ENCODE peak calls at places on chromosomes 16 and 17, in six cellular contexts. One of them, this sample, is unnamed.

GRCh38 chr16:57848181-57848580 is 45.9 kb upstream of the KIFC3 start:
- DNase-seq in central memory CD8-positive, alpha-beta T cell: no peak
- DNase-seq in fibroblast of lung: no peak
- DNase-seq in stimulated activated CD8-positive, alpha-beta memory T cell treated with anti-CD3 and anti-CD28 coated beads, Interleukin-2, amount 100 ng/mL, for 1 hour: no peak
- DNase-seq in SK-N-SH: no peak
- DNase-seq in stimulated activated CD4-positive, alpha-beta T cell treated with anti-CD3 and anti-CD28 coated beads, Interleukin-12 subunit alpha, Interleukin-12 subunit beta, amount 100 ng/mL, for 48 hours: no peak
- DNase-seq in this sample: no peak

GRCh38 chr16:7755347-7755746 is 422.7 kb downstream of the RBFOX1 start:
- DNase-seq in SK-N-SH: no peak
- DNase-seq in stimulated activated CD8-positive, alpha-beta memory T cell treated with anti-CD3 and anti-CD28 coated beads, Interleukin-2, amount 100 ng/mL, for 1 hour: no peak
- DNase-seq in central memory CD8-positive, alpha-beta T cell: no peak
- DNase-seq in fibroblast of lung: no peak
- DNase-seq in stimulated activated CD4-positive, alpha-beta T cell treated with anti-CD3 and anti-CD28 coated beads, Interleukin-12 subunit alpha, Interleukin-12 subunit beta, amount 100 ng/mL, for 48 hours: no peak
- DNase-seq in this sample: no peak

GRCh38 chr17:39665642-39666221 is 583 bp downstream of the TCAP start:
- DNase-seq in stimulated activated CD8-positive, alpha-beta memory T cell treated with anti-CD3 and anti-CD28 coated beads, Interleukin-2, amount 100 ng/mL, for 1 hour: no peak
- DNase-seq in fibroblast of lung: no peak
- DNase-seq in central memory CD8-positive, alpha-beta T cell: no peak
- DNase-seq in stimulated activated CD4-positive, alpha-beta T cell treated with anti-CD3 and anti-CD28 coated beads, Interleukin-12 subunit alpha, Interleukin-12 subunit beta, amount 100 ng/mL, for 48 hours: no peak
- DNase-seq in SK-N-SH: peak; percentile 77
- DNase-seq in this sample: no peak

GRCh38 chr17:8376302-8377067 is at the start of gene KRABD2:
- DNase-seq in SK-N-SH: peak; percentile 98
- DNase-seq in central memory CD8-positive, alpha-beta T cell: peak; percentile 79
- DNase-seq in stimulated activated CD4-positive, alpha-beta T cell treated with anti-CD3 and anti-CD28 coated beads, Interleukin-12 subunit alpha, Interleukin-12 subunit beta, amount 100 ng/mL, for 48 hours: peak; percentile 80
- DNase-seq in stimulated activated CD8-positive, alpha-beta memory T cell treated with anti-CD3 and anti-CD28 coated beads, Interleukin-2, amount 100 ng/mL, for 1 hour: peak; percentile 84
- DNase-seq in fibroblast of lung: peak; percentile 83
- DNase-seq in this sample: peak; percentile 80

GRCh38 chr17:80260791-80261158 is at the start of gene RNF213:
- DNase-seq in fibroblast of lung: peak; percentile 19
- DNase-seq in stimulated activated CD8-positive, alpha-beta memory T cell treated with anti-CD3 and anti-CD28 coated beads, Interleukin-2, amount 100 ng/mL, for 1 hour: peak; percentile 30
- DNase-seq in central memory CD8-positive, alpha-beta T cell: peak; percentile 26
- DNase-seq in stimulated activated CD4-positive, alpha-beta T cell treated with anti-CD3 and anti-CD28 coated beads, Interleukin-12 subunit alpha, Interleukin-12 subunit beta, amount 100 ng/mL, for 48 hours: no peak
- DNase-seq in SK-N-SH: peak; percentile 98
- DNase-seq in this sample: no peak

GRCh38 chr17:36731806-36732205 is 130.4 kb downstream of the MRM1 start:
- DNase-seq in stimulated activated CD4-positive, alpha-beta T cell treated with anti-CD3 and anti-CD28 coated beads, Interleukin-12 subunit alpha, Interleukin-12 subunit beta, amount 100 ng/mL, for 48 hours: no peak
- DNase-seq in SK-N-SH: no peak
- DNase-seq in stimulated activated CD8-positive, alpha-beta memory T cell treated with anti-CD3 and anti-CD28 coated beads, Interleukin-2, amount 100 ng/mL, for 1 hour: no peak
- DNase-seq in central memory CD8-positive, alpha-beta T cell: no peak
- DNase-seq in fibroblast of lung: no peak
- DNase-seq in this sample: no peak

GRCh38 chr17:1711804-1712203 is 1.6 kb upstream of the TLCD2 start:
- DNase-seq in central memory CD8-positive, alpha-beta T cell: no peak
- DNase-seq in stimulated activated CD8-positive, alpha-beta memory T cell treated with anti-CD3 and anti-CD28 coated beads, Interleukin-2, amount 100 ng/mL, for 1 hour: no peak
- DNase-seq in fibroblast of lung: no peak
- DNase-seq in SK-N-SH: no peak
- DNase-seq in stimulated activated CD4-positive, alpha-beta T cell treated with anti-CD3 and anti-CD28 coated beads, Interleukin-12 subunit alpha, Interleukin-12 subunit beta, amount 100 ng/mL, for 48 hours: no peak
- DNase-seq in this sample: no peak

GRCh38 chr16:83845263-83845662 is 37.5 kb downstream of the HSBP1 start:
- DNase-seq in central memory CD8-positive, alpha-beta T cell: no peak
- DNase-seq in SK-N-SH: no peak
- DNase-seq in stimulated activated CD8-positive, alpha-beta memory T cell treated with anti-CD3 and anti-CD28 coated beads, Interleukin-2, amount 100 ng/mL, for 1 hour: no peak
- DNase-seq in stimulated activated CD4-positive, alpha-beta T cell treated with anti-CD3 and anti-CD28 coated beads, Interleukin-12 subunit alpha, Interleukin-12 subunit beta, amount 100 ng/mL, for 48 hours: no peak
- DNase-seq in fibroblast of lung: no peak
- DNase-seq in this sample: no peak

GRCh38 chr16:80852261-80852872 is 48.0 kb upstream of the CDYL2 start:
- DNase-seq in fibroblast of lung: peak; percentile 9
- DNase-seq in stimulated activated CD8-positive, alpha-beta memory T cell treated with anti-CD3 and anti-CD28 coated beads, Interleukin-2, amount 100 ng/mL, for 1 hour: no peak
- DNase-seq in SK-N-SH: peak; percentile 13
- DNase-seq in central memory CD8-positive, alpha-beta T cell: no peak
- DNase-seq in stimulated activated CD4-positive, alpha-beta T cell treated with anti-CD3 and anti-CD28 coated beads, Interleukin-12 subunit alpha, Interleukin-12 subunit beta, amount 100 ng/mL, for 48 hours: no peak
- DNase-seq in this sample: no peak

GRCh38 chr16:19879241-19879792 is 5.3 kb downstream of the GPRC5B start:
- DNase-seq in stimulated activated CD8-positive, alpha-beta memory T cell treated with anti-CD3 and anti-CD28 coated beads, Interleukin-2, amount 100 ng/mL, for 1 hour: no peak
- DNase-seq in SK-N-SH: peak; percentile 42
- DNase-seq in central memory CD8-positive, alpha-beta T cell: no peak
- DNase-seq in stimulated activated CD4-positive, alpha-beta T cell treated with anti-CD3 and anti-CD28 coated beads, Interleukin-12 subunit alpha, Interleukin-12 subunit beta, amount 100 ng/mL, for 48 hours: no peak
- DNase-seq in fibroblast of lung: no peak
- DNase-seq in this sample: no peak

GRCh38 chr17:57166803-57167202 is 81.8 kb downstream of the AKAP1 start:
- DNase-seq in central memory CD8-positive, alpha-beta T cell: no peak
- DNase-seq in SK-N-SH: no peak
- DNase-seq in stimulated activated CD8-positive, alpha-beta memory T cell treated with anti-CD3 and anti-CD28 coated beads, Interleukin-2, amount 100 ng/mL, for 1 hour: no peak
- DNase-seq in stimulated activated CD4-positive, alpha-beta T cell treated with anti-CD3 and anti-CD28 coated beads, Interleukin-12 subunit alpha, Interleukin-12 subunit beta, amount 100 ng/mL, for 48 hours: no peak
- DNase-seq in fibroblast of lung: no peak
- DNase-seq in this sample: no peak

GRCh38 chr17:17785407-17785806 is 51.4 kb downstream of the SREBF1 start:
- DNase-seq in stimulated activated CD8-positive, alpha-beta memory T cell treated with anti-CD3 and anti-CD28 coated beads, Interleukin-2, amount 100 ng/mL, for 1 hour: no peak
- DNase-seq in stimulated activated CD4-positive, alpha-beta T cell treated with anti-CD3 and anti-CD28 coated beads, Interleukin-12 subunit alpha, Interleukin-12 subunit beta, amount 100 ng/mL, for 48 hours: no peak
- DNase-seq in fibroblast of lung: no peak
- DNase-seq in central memory CD8-positive, alpha-beta T cell: no peak
- DNase-seq in SK-N-SH: no peak
- DNase-seq in this sample: no peak

GRCh38 chr17:34420254-34420766 is 57.3 kb upstream of the CCL1 start:
- DNase-seq in fibroblast of lung: peak; percentile 61
- DNase-seq in central memory CD8-positive, alpha-beta T cell: peak; percentile 41
- DNase-seq in stimulated activated CD4-positive, alpha-beta T cell treated with anti-CD3 and anti-CD28 coated beads, Interleukin-12 subunit alpha, Interleukin-12 subunit beta, amount 100 ng/mL, for 48 hours: peak; percentile 37
- DNase-seq in SK-N-SH: peak; percentile 85
- DNase-seq in stimulated activated CD8-positive, alpha-beta memory T cell treated with anti-CD3 and anti-CD28 coated beads, Interleukin-2, amount 100 ng/mL, for 1 hour: peak; percentile 39
- DNase-seq in this sample: peak; percentile 35

GRCh38 chr17:56681561-56682266 is 88.2 kb downstream of the NOG start:
- DNase-seq in stimulated activated CD4-positive, alpha-beta T cell treated with anti-CD3 and anti-CD28 coated beads, Interleukin-12 subunit alpha, Interleukin-12 subunit beta, amount 100 ng/mL, for 48 hours: no peak
- DNase-seq in central memory CD8-positive, alpha-beta T cell: no peak
- DNase-seq in fibroblast of lung: peak; percentile 66
- DNase-seq in SK-N-SH: no peak
- DNase-seq in stimulated activated CD8-positive, alpha-beta memory T cell treated with anti-CD3 and anti-CD28 coated beads, Interleukin-2, amount 100 ng/mL, for 1 hour: no peak
- DNase-seq in this sample: no peak

GRCh38 chr17:80146121-80147034 is 550 bp downstream of the EIF4A3 start:
- DNase-seq in stimulated activated CD4-positive, alpha-beta T cell treated with anti-CD3 and anti-CD28 coated beads, Interleukin-12 subunit alpha, Interleukin-12 subunit beta, amount 100 ng/mL, for 48 hours: no peak
- DNase-seq in SK-N-SH: peak; percentile 79
- DNase-seq in fibroblast of lung: no peak
- DNase-seq in central memory CD8-positive, alpha-beta T cell: no peak
- DNase-seq in stimulated activated CD8-positive, alpha-beta memory T cell treated with anti-CD3 and anti-CD28 coated beads, Interleukin-2, amount 100 ng/mL, for 1 hour: no peak
- DNase-seq in this sample: no peak

GRCh38 chr16:8963010-8963824 is 489 bp downstream of the USP7 start:
- DNase-seq in stimulated activated CD8-positive, alpha-beta memory T cell treated with anti-CD3 and anti-CD28 coated beads, Interleukin-2, amount 100 ng/mL, for 1 hour: no peak
- DNase-seq in stimulated activated CD4-positive, alpha-beta T cell treated with anti-CD3 and anti-CD28 coated beads, Interleukin-12 subunit alpha, Interleukin-12 subunit beta, amount 100 ng/mL, for 48 hours: no peak
- DNase-seq in fibroblast of lung: no peak
- DNase-seq in central memory CD8-positive, alpha-beta T cell: no peak
- DNase-seq in SK-N-SH: peak; percentile 75
- DNase-seq in this sample: no peak